ENCODE peak calls at places on chromosomes 11 and 22, in five cellular contexts. W, J, B, V and T are unnamed samples.

GRCh38 chr11:71204748-71205664 is 47.4 kb downstream of the SHANK2 start:
- DNase-seq in W (no peak), B (no peak), V (no peak), J (no peak), T (no peak)

GRCh38 chr11:68810164-68810563 is 31.6 kb downstream of the CPT1A start:
- DNase-seq in B (peak; percentile 62), V (no peak), W (no peak), J (peak; percentile 18), T (no peak)

GRCh38 chr11:27398413-27398780 is 35.4 kb upstream of the CCDC34 start:
- DNase-seq in J (no peak), V (no peak), W (no peak), B (no peak), T (no peak)

GRCh38 chr11:59157433-59157832 is 14.5 kb upstream of the DTX4 start:
- DNase-seq in B (no peak), V (no peak), J (no peak), W (no peak), T (no peak)

GRCh38 chr11:61587951-61588695 is 7.2 kb upstream of the SYT7 start:
- DNase-seq in B (no peak), W (peak; percentile 30), J (peak; percentile 33), V (no peak), T (peak; percentile 63)

GRCh38 chr22:24805790-24806662 is at the start of gene SGSM1:
- DNase-seq in B (peak; percentile 77), V (no peak), W (peak; percentile 73), J (peak; percentile 93), T (peak; percentile 67)

GRCh38 chr11:90744169-90744568 is 521.3 kb upstream of the CHORDC1 start:
- DNase-seq in V (no peak), W (no peak), B (no peak), J (no peak), T (no peak)

GRCh38 chr11:10366568-10367331 is 61.9 kb downstream of the ADM start:
- DNase-seq in B (peak; percentile 83), W (peak; percentile 96), J (peak; percentile 78), V (peak; percentile 98), T (peak; percentile 29)

GRCh38 chr11:20090654-20091374 is 69.5 kb downstream of the DBX1 start:
- DNase-seq in W (no peak), J (no peak), V (no peak), B (no peak), T (no peak)

GRCh38 chr11:57214087-57214395 is 23.0 kb downstream of the APLNR start:
- DNase-seq in W (no peak), J (no peak), B (no peak), V (no peak), T (no peak)

GRCh38 chr11:40118780-40119179 is 1340.7 kb downstream of the LRRC4C start:
- DNase-seq in B (no peak), W (no peak), V (no peak), J (no peak), T (no peak)

GRCh38 chr11:8267831-8268529 is 4.3 kb upstream of the LMO1 start:
- DNase-seq in J (peak; percentile 35), W (no peak), B (no peak), V (no peak), T (no peak)

GRCh38 chr22:24432059-24432853 is 4.9 kb downstream of the ADORA2A start:
- DNase-seq in V (no peak), B (peak; percentile 74), W (no peak), J (peak; percentile 29), T (no peak)

GRCh38 chr11:33704240-33705002 is 3.8 kb upstream of the C11orf91 start:
- DNase-seq in B (no peak), W (no peak), J (no peak), V (no peak), T (no peak)

GRCh38 chr11:45110562-45110961 is 35.9 kb upstream of the PRDM11 start:
- DNase-seq in V (peak; percentile 57), J (peak; percentile 75), W (peak; percentile 78), B (no peak), T (no peak)

GRCh38 chr22:25069758-25070461 is 117.4 kb downstream of the KIAA1671 start:
- DNase-seq in V (no peak), W (no peak), J (peak; percentile 46), B (no peak), T (no peak)

GRCh38 chr11:118291453-118291852 is 13.1 kb upstream of the CD3E start:
- DNase-seq in W (no peak), J (no peak), V (no peak), B (no peak), T (no peak)

GRCh38 chr11:36002196-36002595 is 58.3 kb downstream of the LDLRAD3 start:
- DNase-seq in J (no peak), W (no peak), B (no peak), V (no peak), T (no peak)

GRCh38 chr11:94731921-94732601 is 36.1 kb upstream of the AMOTL1 start:
- DNase-seq in W (peak; percentile 75), B (no peak), V (peak; percentile 55), J (no peak), T (no peak)

GRCh38 chr11:69138265-69138664 is 17.5 kb upstream of the SMIM38 start:
- DNase-seq in B (no peak), J (no peak), W (peak; percentile 60), V (no peak), T (no peak)

GRCh38 chr11:12177739-12178338 is 67.4 kb downstream of the MICAL2 start:
- DNase-seq in J (peak; percentile 54), B (no peak), V (no peak), W (peak; percentile 21), T (no peak)

GRCh38 chr11:12174145-12175143 is 64.1 kb downstream of the MICAL2 start:
- DNase-seq in V (no peak), W (no peak), J (no peak), B (no peak), T (no peak)

GRCh38 chr11:12173111-12173510 is 62.7 kb downstream of the MICAL2 start:
- DNase-seq in J (no peak), B (no peak), V (no peak), W (no peak), T (no peak)

GRCh38 chr11:12172493-12173013 is 62.2 kb downstream of the MICAL2 start:
- DNase-seq in V (no peak), W (no peak), J (no peak), B (no peak), T (no peak)

DNA sequence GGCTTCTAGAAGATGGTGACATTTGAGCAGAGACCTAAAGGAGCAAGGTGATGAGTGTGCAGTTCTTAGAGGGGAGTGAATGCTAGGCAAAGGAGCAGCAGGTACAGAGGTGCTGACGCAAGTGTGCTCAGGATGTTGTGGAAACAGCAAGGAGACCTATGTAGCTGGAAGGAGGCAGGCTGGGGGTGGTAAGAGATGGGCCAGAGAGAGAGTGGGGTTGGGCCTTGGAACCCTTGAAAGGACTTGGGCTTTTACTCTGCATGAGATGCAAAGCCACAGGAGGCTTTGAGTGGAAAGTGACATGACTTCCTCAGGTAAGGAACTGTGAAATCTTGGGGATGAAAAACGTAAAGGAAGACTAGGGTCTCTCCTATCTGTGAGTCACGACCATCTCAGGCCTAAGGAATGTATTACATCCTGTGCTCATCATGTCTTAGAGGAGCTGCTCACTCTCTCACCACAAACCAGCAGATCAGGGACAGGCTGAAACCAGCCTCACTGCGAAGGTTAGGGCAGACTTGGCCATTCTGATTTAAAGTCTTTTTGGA is 65.4 kb downstream of the MICAL2 start:
- DNase-seq in B (no peak), W (peak; percentile 77), V (no peak), J (no peak), T (no peak)
- H3K9me3 ChIP-seq in B (peaks cover 3% of the 10 kb centered on the region), W (no peaks in the 10 kb centered on the region), V (no peaks in the 10 kb centered on the region), J (no peaks in the 10 kb centered on the region), T (no peaks in the 10 kb centered on the region)

GRCh38 chr11:37390566-37390965 is 792.5 kb upstream of the RAG2 start:
- DNase-seq in J (no peak), V (no peak), B (no peak), W (no peak), T (no peak)

DNA sequence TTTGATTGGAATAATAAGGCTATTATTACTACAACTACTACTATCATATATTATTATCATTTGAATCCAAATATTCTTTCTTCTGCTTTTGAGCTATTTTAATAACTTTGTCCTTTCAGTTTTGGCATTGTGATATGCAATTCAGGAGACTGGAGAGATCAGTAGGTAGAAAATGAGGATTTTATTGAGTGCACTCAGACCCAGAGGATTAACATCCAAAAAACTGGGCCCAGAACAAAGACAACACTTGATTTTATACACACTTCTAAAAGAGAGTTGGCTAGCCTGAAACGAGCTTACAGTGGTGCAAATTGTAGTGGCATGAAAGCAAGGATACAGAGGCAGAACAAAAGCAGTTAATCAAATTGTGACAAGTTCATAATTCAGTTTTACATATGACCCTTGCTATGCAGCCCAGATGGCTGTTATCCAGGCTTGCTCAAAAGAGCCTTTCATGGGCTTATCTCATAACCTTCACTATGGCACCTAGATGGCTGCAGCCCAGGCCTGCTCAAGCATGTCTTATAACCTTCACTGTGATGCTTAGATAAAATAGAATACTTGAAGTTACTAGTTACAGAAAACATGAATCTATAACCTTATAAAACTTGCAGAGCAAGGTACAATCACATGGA is 796.3 kb upstream of the RAG2 start:
- DNase-seq in J (no peak), W (peak; percentile 2), B (no peak), V (no peak), T (no peak)
- H3K9me3 ChIP-seq in J (no peaks in the 10 kb centered on the region), W (peaks cover 20% of the 10 kb centered on the region), B (peaks cover 34% of the 10 kb centered on the region), V (no peaks in the 10 kb centered on the region), T (no peaks in the 10 kb centered on the region)

DNA sequence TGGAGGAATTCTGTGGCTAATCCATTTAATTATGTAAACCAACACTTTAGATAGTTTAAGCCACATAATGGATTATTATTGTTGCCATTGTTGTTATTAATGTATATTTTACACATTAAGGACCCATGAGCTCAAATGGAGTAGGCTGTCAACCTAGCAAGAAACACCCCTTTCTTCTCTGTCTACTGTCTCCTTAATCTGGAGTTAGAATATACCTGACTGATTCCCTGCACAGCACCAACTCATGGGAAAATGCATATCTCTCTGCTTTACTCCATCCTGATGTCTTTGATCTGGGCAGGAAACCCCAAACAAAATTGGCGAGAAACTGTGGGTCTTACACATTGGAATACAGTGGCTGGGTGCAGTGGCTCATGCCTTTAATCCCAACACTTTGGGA is 24.0 kb upstream of the ME3 start:
- DNase-seq in J (no peak), V (no peak), B (no peak), W (no peak), T (no peak)
- H3K9me3 ChIP-seq in J (no peaks in the 10 kb centered on the region), V (no peaks in the 10 kb centered on the region), B (no peaks in the 10 kb centered on the region), W (no peaks in the 10 kb centered on the region), T (no peaks in the 10 kb centered on the region)

GRCh38 chr11:43790444-43790794 is 90.2 kb upstream of the ALKBH3 start:
- DNase-seq in W (no peak), V (no peak), J (no peak), B (no peak), T (no peak)

GRCh38 chr11:43787823-43788222 is 92.8 kb upstream of the ALKBH3 start:
- DNase-seq in W (no peak), B (no peak), V (no peak), J (no peak), T (no peak)

GRCh38 chr11:43786016-43786415 is 94.6 kb upstream of the ALKBH3 start:
- DNase-seq in J (no peak), V (no peak), B (no peak), W (no peak), T (no peak)

GRCh38 chr11:43789700-43790443 is 90.8 kb upstream of the ALKBH3 start:
- DNase-seq in J (no peak), W (peak; percentile 16), B (no peak), V (no peak), T (no peak)

GRCh38 chr11:43788394-43788793 is 92.2 kb upstream of the ALKBH3 start:
- DNase-seq in W (no peak), B (no peak), J (no peak), V (no peak), T (no peak)
- H3K9me3 ChIP-seq in W (no peaks in the 10 kb centered on the region), B (peaks cover 16% of the 10 kb centered on the region), J (no peaks in the 10 kb centered on the region), V (peaks cover 3% of the 10 kb centered on the region), T (no peaks in the 10 kb centered on the region)